ENCODE peak calls at places on chromosome 5, in four cellular contexts. Q is osteoblast, K is MM.1S, I is psoas muscle. N is an unnamed sample. For H3K4me1, the result is how much of the 10 kb centered on the place peaks cover.

GRCh38 chr5:141846031-141846430 is 32.2 kb downstream of the PCDH1 start:
- DNase-seq in Q (peak), I (no peak), K (no peak), N (no peak)

GRCh38 chr5:116514521-116514920 is 60.1 kb downstream of the SEMA6A start:
- DNase-seq in Q (no peak), I (no peak), K (no peak), N (no peak)

GRCh38 chr5:1181451-1182359 is 19.7 kb upstream of the SLC6A19 start:
- DNase-seq in K (no peak), Q (no peak), I (peak), N (peak)

GRCh38 chr5:102807878-102808502 is 52.9 kb downstream of the PAM start:
- DNase-seq in I (no peak), Q (peak), K (no peak), N (no peak)

GRCh38 chr5:80210014-80210413 is 45.8 kb downstream of the SERINC5 start:
- DNase-seq in K (no peak), I (no peak), Q (no peak), N (no peak)

GRCh38 chr5:154770111-154770510 is 14.9 kb downstream of the LARP1 start:
- DNase-seq in Q (no peak), I (no peak), K (no peak), N (no peak)

GRCh38 chr5:17415282-17415681 is 82.7 kb upstream of the TAF11L2 start:
- DNase-seq in Q (no peak), I (no peak), K (no peak), N (no peak)

GRCh38 chr5:124924729-124925128 is 178.3 kb upstream of the ZNF608 start:
- DNase-seq in I (no peak), K (no peak), Q (no peak), N (no peak)

GRCh38 chr5:169300468-169301385 is at the start of gene SLIT3:
- DNase-seq in I (peak), Q (peak), K (no peak), N (peak)

GRCh38 chr5:6404129-6404528 is 25.8 kb upstream of the MED10 start:
- DNase-seq in K (peak), Q (no peak), I (no peak), N (no peak)

GRCh38 chr5:122978068-122978467 is 58.5 kb downstream of the PPIC start:
- DNase-seq in K (no peak), Q (no peak), I (no peak), N (no peak)

GRCh38 chr5:152956943-152957613 is 533.4 kb upstream of the GRIA1 start:
- DNase-seq in I (no peak), Q (no peak), K (no peak), N (no peak)

GRCh38 chr5:73545403-73545779 is 20.0 kb downstream of the ANKRA2 start:
- DNase-seq in I (no peak), Q (no peak), K (no peak), N (no peak)

GRCh38 chr5:73550016-73550415 is 15.4 kb downstream of the ANKRA2 start:
- DNase-seq in K (no peak), I (no peak), Q (no peak), N (no peak)

GRCh38 chr5:73541981-73542380 is 23.5 kb downstream of the ANKRA2 start:
- DNase-seq in K (no peak), I (no peak), Q (no peak), N (no peak)

GRCh38 chr5:73540192-73540591 is 25.2 kb downstream of the ANKRA2 start:
- DNase-seq in K (no peak), Q (peak), I (no peak), N (no peak)

GRCh38 chr5:73544429-73545402 is 20.7 kb downstream of the ANKRA2 start:
- DNase-seq in Q (no peak), K (no peak), I (no peak), N (no peak)
- H3K27ac ChIP-seq in Q (no peak), K (no peak), I (no peak), N (no peak)

GRCh38 chr5:157282150-157282549 is 16.2 kb downstream of the CYFIP2 start:
- DNase-seq in K (no peak), Q (no peak), I (no peak), N (no peak)
- H3K4me1 ChIP-seq in K (under half), Q (under half), I (under half), N (under half)

GRCh38 chr5:174329738-174330137 is 284.2 kb downstream of the NSG2 start:
- DNase-seq in K (no peak), Q (no peak), I (no peak), N (no peak)
- H3K27ac ChIP-seq in K (no peak), Q (no peak), I (no peak), N (no peak)

DNA sequence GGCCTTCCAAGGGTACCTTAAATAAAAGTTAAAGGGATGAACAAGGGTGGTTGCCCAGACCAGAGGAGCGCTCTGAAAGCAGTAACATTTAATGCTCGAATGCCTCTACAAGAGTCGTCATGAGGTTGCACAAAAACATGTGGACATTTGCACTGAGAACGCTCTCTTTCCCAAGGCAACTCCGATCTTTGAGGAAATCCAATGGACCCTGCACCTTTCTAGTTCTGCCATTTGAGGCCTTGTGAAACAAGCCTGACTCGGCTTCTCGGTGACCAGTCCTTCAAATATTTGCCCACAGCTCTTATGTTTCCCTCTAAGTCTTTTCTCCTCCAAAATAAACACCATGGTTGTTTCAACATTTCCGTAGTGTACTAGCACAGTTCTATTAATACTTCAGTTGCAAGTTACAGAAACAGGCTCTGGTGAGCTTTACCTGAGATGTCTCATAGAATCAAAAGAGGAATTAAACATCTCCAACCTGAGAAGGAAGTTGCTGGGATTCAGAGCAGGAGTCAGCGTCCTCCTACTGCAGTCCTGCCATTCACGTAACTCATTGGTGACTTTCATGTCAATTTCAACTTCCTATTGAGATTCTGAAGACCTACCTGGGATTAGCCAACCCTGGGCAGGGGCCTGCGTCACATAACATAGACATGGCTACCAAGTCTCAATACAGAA is 168.8 kb upstream of the RAI14 start:
- DNase-seq in K (no peak), I (no peak), Q (peak), N (no peak)
- H3K4me1 ChIP-seq in K (under half), I (under half), Q (half or more), N (under half)

DNA sequence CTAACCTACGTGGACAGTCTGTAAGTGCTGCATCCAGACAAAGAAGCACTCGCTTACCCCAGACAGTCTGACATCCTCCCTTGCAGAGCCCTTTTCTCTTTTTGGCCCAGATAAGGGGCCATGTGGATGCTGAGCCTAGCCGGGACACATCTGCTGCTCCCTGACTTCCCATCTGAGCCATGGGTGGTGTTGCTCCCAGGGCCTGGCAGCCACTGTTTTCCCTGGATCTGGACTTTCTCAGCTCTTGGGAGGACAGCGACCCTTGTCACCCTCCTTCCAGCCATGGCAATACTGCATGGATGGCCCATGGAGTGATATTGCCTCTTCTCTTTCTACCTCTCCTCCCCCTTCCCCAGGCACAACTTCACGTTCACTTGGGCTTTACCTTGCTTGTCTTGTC is 4.2 kb downstream of the NEURL1B start:
- DNase-seq in I (peak), K (no peak), Q (peak), N (no peak)
- H3K27ac ChIP-seq in I (peak), K (no peak), Q (no peak), N (peak)

GRCh38 chr5:172855597-172856292 is 21.7 kb downstream of the ERGIC1 start:
- DNase-seq in Q (peak), I (peak), K (no peak), N (peak)

GRCh38 chr5:172854451-172854871 is 20.4 kb downstream of the ERGIC1 start:
- DNase-seq in K (no peak), Q (peak), I (peak), N (peak)

GRCh38 chr5:172854958-172855357 is 20.9 kb downstream of the ERGIC1 start:
- DNase-seq in I (no peak), K (no peak), Q (no peak), N (peak)

GRCh38 chr5:172857982-172858381 is 23.9 kb downstream of the ERGIC1 start:
- DNase-seq in K (no peak), I (no peak), Q (no peak), N (no peak)

GRCh38 chr5:172856336-172856735 is 22.3 kb downstream of the ERGIC1 start:
- DNase-seq in Q (peak), I (no peak), K (no peak), N (no peak)
- H3K4me1 ChIP-seq in Q (half or more), I (half or more), K (under half), N (under half)

DNA sequence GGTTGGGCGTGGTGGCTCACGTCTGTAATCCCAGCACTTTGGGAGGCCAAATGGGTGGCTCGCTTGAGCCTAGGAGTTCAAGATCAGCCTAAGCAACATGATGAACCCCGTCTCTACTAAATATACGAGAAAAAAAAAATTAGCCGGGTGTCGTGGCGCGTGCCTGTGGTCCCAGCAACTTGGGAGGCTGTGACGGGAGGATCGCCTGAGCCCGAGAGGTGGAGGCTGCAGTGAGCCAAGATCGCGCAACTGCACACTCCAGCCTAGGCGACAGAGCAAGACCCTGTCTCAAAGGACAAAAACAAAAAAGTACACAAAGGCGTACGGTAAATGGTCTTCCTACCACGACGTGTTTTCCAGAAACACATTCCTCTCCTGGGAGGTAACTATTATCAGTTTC is 538 bp upstream of the BDP1 start:
- DNase-seq in Q (no peak), K (no peak), I (no peak), N (peak)
- H3K27ac ChIP-seq in Q (peak), K (peak), I (peak), N (no peak)

GRCh38 chr5:95840969-95841368 is 18.4 kb upstream of the GLRX start:
- DNase-seq in K (no peak), Q (no peak), I (no peak), N (no peak)

GRCh38 chr5:95837492-95837891 is 15.0 kb upstream of the GLRX start:
- DNase-seq in I (no peak), Q (no peak), K (no peak), N (no peak)

GRCh38 chr5:95838552-95838951 is 16.0 kb upstream of the GLRX start:
- DNase-seq in Q (no peak), I (no peak), K (no peak), N (no peak)

GRCh38 chr5:95838001-95838520 is 15.5 kb upstream of the GLRX start:
- DNase-seq in Q (no peak), I (peak), K (no peak), N (no peak)

DNA sequence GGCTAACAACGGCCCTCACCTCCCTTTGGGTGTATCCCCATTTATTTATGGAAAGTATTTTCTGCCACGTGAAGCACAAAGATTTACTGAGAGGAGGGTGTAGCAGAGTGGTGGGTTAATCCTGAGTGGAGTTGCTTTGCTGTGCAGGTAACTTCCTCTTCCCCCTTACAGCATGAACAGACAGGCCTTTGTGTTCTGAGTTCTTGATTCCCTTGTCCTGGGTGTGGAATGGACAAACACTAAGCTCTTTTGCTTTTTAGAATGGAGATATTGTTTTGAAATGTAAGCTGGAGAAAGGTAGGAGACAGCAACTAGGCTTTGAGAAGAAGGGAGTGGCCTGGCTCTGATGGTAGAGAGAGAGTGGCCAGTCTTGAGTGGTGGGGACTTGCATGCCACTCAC is 17.1 kb upstream of the GLRX start:
- DNase-seq in Q (no peak), I (no peak), K (no peak), N (no peak)
- H3K4me1 ChIP-seq in Q (under half), I (half or more), K (under half), N (under half)

GRCh38 chr5:170612256-170612656 is 108.4 kb downstream of the KCNIP1 start:
- DNase-seq in I (no peak), Q (no peak), K (no peak), N (no peak)

GRCh38 chr5:170619869-170620268 is 116.0 kb downstream of the KCNIP1 start:
- DNase-seq in Q (no peak), I (no peak), K (no peak), N (no peak)

GRCh38 chr5:170611446-170612088 is 107.7 kb downstream of the KCNIP1 start:
- DNase-seq in Q (no peak), I (no peak), K (no peak), N (no peak)

GRCh38 chr5:170617519-170618218 is 113.8 kb downstream of the KCNIP1 start:
- DNase-seq in K (no peak), Q (no peak), I (no peak), N (no peak)

DNA sequence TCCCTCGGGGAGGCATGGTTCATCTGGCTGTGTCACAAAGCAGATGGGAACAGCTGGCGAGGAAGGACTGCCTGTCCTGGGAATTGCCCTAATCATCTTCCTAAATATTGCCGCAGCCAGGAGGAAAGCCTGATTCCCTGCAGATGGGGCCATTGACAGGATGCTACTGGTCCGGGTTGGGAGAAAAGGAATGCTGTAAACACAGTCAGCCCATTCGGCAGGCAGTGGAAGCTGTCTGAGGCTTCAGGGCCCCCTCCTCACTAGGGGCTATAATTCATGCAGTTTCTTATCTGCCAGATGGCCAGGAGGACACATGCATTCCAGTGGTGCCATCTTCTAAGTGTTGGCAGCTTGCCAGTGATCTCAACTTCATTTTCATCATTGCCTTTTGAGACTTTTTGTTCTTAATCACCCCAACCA is 110.3 kb downstream of the KCNIP1 start:
- DNase-seq in I (no peak), Q (no peak), K (no peak), N (no peak)
- H3K27ac ChIP-seq in I (no peak), Q (no peak), K (no peak), N (no peak)